ENCODE peak calls at places on chromosomes 3 and 15, in ten cellular contexts. One of them, this sample, is unnamed.

GRCh38 chr3:52372822-52373504 is 56.8 kb downstream of the DNAH1 start:
- DNase-seq in MV-4-11: peak; percentile 74
- DNase-seq in ELF-1: no peak
- DNase-seq in Daoy: no peak
- DNase-seq in MCF 10A: no peak
- DNase-seq in AG10803: no peak
- DNase-seq in fibroblast of pulmonary artery: no peak
- DNase-seq in suprapubic skin: no peak
- DNase-seq in activated T-cell treated with anti-CD3 and anti-CD28 coated beads for 1 hour: no peak
- DNase-seq in activated CD4-positive, alpha-beta T cell treated with anti-CD3 and anti-CD28 coated beads for 48 hours: peak; percentile 17
- DNase-seq in this sample: no peak

GRCh38 chr3:27165348-27165747 is 203.8 kb downstream of the NEK10 start:
- DNase-seq in MV-4-11: no peak
- DNase-seq in ELF-1: no peak
- DNase-seq in Daoy: no peak
- DNase-seq in MCF 10A: no peak
- DNase-seq in AG10803: peak; percentile 97
- DNase-seq in fibroblast of pulmonary artery: peak; percentile 69
- DNase-seq in suprapubic skin: no peak
- DNase-seq in activated T-cell treated with anti-CD3 and anti-CD28 coated beads for 1 hour: no peak
- DNase-seq in activated CD4-positive, alpha-beta T cell treated with anti-CD3 and anti-CD28 coated beads for 48 hours: no peak
- DNase-seq in this sample: no peak

GRCh38 chr3:138412821-138413531 is 21.4 kb upstream of the ESYT3 start:
- DNase-seq in MV-4-11: peak; percentile 97
- DNase-seq in ELF-1: no peak
- DNase-seq in Daoy: peak; percentile 15
- DNase-seq in MCF 10A: no peak
- DNase-seq in AG10803: peak; percentile 48
- DNase-seq in fibroblast of pulmonary artery: peak; percentile 28
- DNase-seq in suprapubic skin: no peak
- DNase-seq in activated T-cell treated with anti-CD3 and anti-CD28 coated beads for 1 hour: no peak
- DNase-seq in activated CD4-positive, alpha-beta T cell treated with anti-CD3 and anti-CD28 coated beads for 48 hours: peak; percentile 14
- DNase-seq in this sample: no peak

GRCh38 chr15:63060699-63061098 is 18.2 kb downstream of the TPM1 start:
- DNase-seq in MV-4-11: no peak
- DNase-seq in ELF-1: peak; percentile 14
- DNase-seq in Daoy: no peak
- DNase-seq in MCF 10A: no peak
- DNase-seq in AG10803: no peak
- DNase-seq in fibroblast of pulmonary artery: no peak
- DNase-seq in suprapubic skin: no peak
- DNase-seq in activated T-cell treated with anti-CD3 and anti-CD28 coated beads for 1 hour: no peak
- DNase-seq in activated CD4-positive, alpha-beta T cell treated with anti-CD3 and anti-CD28 coated beads for 48 hours: no peak
- DNase-seq in this sample: no peak

GRCh38 chr3:131503328-131503650 is 518 bp upstream of the MRPL3 start:
- DNase-seq in MV-4-11: peak; percentile 9
- DNase-seq in ELF-1: no peak
- DNase-seq in Daoy: no peak
- DNase-seq in MCF 10A: no peak
- DNase-seq in AG10803: peak; percentile 64
- DNase-seq in fibroblast of pulmonary artery: peak; percentile 1
- DNase-seq in suprapubic skin: no peak
- DNase-seq in activated T-cell treated with anti-CD3 and anti-CD28 coated beads for 1 hour: no peak
- DNase-seq in activated CD4-positive, alpha-beta T cell treated with anti-CD3 and anti-CD28 coated beads for 48 hours: no peak
- DNase-seq in this sample: no peak

GRCh38 chr15:99976811-99977271 is 243.6 kb upstream of the LYSMD4 start:
- DNase-seq in MV-4-11: peak; percentile 65
- DNase-seq in ELF-1: no peak
- DNase-seq in Daoy: peak; percentile 50
- DNase-seq in MCF 10A: peak; percentile 86
- DNase-seq in AG10803: peak; percentile 50
- DNase-seq in fibroblast of pulmonary artery: peak; percentile 80
- DNase-seq in suprapubic skin: no peak
- DNase-seq in activated T-cell treated with anti-CD3 and anti-CD28 coated beads for 1 hour: no peak
- DNase-seq in activated CD4-positive, alpha-beta T cell treated with anti-CD3 and anti-CD28 coated beads for 48 hours: no peak
- DNase-seq in this sample: no peak

GRCh38 chr15:50471072-50471471 is 46.9 kb downstream of the USP8 start:
- DNase-seq in MV-4-11: no peak
- DNase-seq in ELF-1: no peak
- DNase-seq in Daoy: no peak
- DNase-seq in MCF 10A: no peak
- DNase-seq in AG10803: no peak
- DNase-seq in fibroblast of pulmonary artery: no peak
- DNase-seq in suprapubic skin: no peak
- DNase-seq in activated T-cell treated with anti-CD3 and anti-CD28 coated beads for 1 hour: no peak
- DNase-seq in activated CD4-positive, alpha-beta T cell treated with anti-CD3 and anti-CD28 coated beads for 48 hours: no peak
- DNase-seq in this sample: no peak

GRCh38 chr3:50365080-50365841 is 5.9 kb upstream of the TMEM115 start:
- DNase-seq in MV-4-11: peak; percentile 73
- DNase-seq in ELF-1: peak; percentile 81
- DNase-seq in Daoy: peak; percentile 44
- DNase-seq in MCF 10A: peak; percentile 84
- DNase-seq in AG10803: peak; percentile 45
- DNase-seq in fibroblast of pulmonary artery: peak; percentile 67
- DNase-seq in suprapubic skin: peak; percentile 92
- DNase-seq in activated T-cell treated with anti-CD3 and anti-CD28 coated beads for 1 hour: peak; percentile 93
- DNase-seq in activated CD4-positive, alpha-beta T cell treated with anti-CD3 and anti-CD28 coated beads for 48 hours: peak; percentile 96
- DNase-seq in this sample: no peak

GRCh38 chr15:79474252-79474651 is 42.1 kb downstream of the MINAR1 start:
- DNase-seq in MV-4-11: no peak
- DNase-seq in ELF-1: no peak
- DNase-seq in Daoy: no peak
- DNase-seq in MCF 10A: peak; percentile 11
- DNase-seq in AG10803: peak; percentile 84
- DNase-seq in fibroblast of pulmonary artery: peak; percentile 11
- DNase-seq in suprapubic skin: no peak
- DNase-seq in activated T-cell treated with anti-CD3 and anti-CD28 coated beads for 1 hour: no peak
- DNase-seq in activated CD4-positive, alpha-beta T cell treated with anti-CD3 and anti-CD28 coated beads for 48 hours: no peak
- DNase-seq in this sample: no peak

GRCh38 chr3:178802993-178803693 is 266.9 kb downstream of the KCNMB2 start:
- DNase-seq in MV-4-11: no peak
- DNase-seq in ELF-1: no peak
- DNase-seq in Daoy: peak; percentile 19
- DNase-seq in MCF 10A: peak; percentile 21
- DNase-seq in AG10803: no peak
- DNase-seq in fibroblast of pulmonary artery: no peak
- DNase-seq in suprapubic skin: no peak
- DNase-seq in activated T-cell treated with anti-CD3 and anti-CD28 coated beads for 1 hour: no peak
- DNase-seq in activated CD4-positive, alpha-beta T cell treated with anti-CD3 and anti-CD28 coated beads for 48 hours: no peak
- DNase-seq in this sample: no peak

GRCh38 chr3:188817103-188817919 is 354.5 kb upstream of the TPRG1 start:
- DNase-seq in MV-4-11: no peak
- DNase-seq in ELF-1: no peak
- DNase-seq in Daoy: no peak
- DNase-seq in MCF 10A: no peak
- DNase-seq in AG10803: no peak
- DNase-seq in fibroblast of pulmonary artery: no peak
- DNase-seq in suprapubic skin: no peak
- DNase-seq in activated T-cell treated with anti-CD3 and anti-CD28 coated beads for 1 hour: no peak
- DNase-seq in activated CD4-positive, alpha-beta T cell treated with anti-CD3 and anti-CD28 coated beads for 48 hours: no peak
- DNase-seq in this sample: no peak

GRCh38 chr3:8319935-8320634 is 181.5 kb upstream of the LMCD1 start:
- DNase-seq in MV-4-11: peak; percentile 69
- DNase-seq in ELF-1: no peak
- DNase-seq in Daoy: no peak
- DNase-seq in MCF 10A: peak; percentile 39
- DNase-seq in AG10803: peak; percentile 85
- DNase-seq in fibroblast of pulmonary artery: peak; percentile 68
- DNase-seq in suprapubic skin: no peak
- DNase-seq in activated T-cell treated with anti-CD3 and anti-CD28 coated beads for 1 hour: no peak
- DNase-seq in activated CD4-positive, alpha-beta T cell treated with anti-CD3 and anti-CD28 coated beads for 48 hours: no peak
- DNase-seq in this sample: no peak

GRCh38 chr3:64796597-64796996 is 108.8 kb upstream of the ADAMTS9 start:
- DNase-seq in MV-4-11: peak; percentile 36
- DNase-seq in ELF-1: no peak
- DNase-seq in Daoy: peak; percentile 16
- DNase-seq in MCF 10A: peak; percentile 18
- DNase-seq in AG10803: no peak
- DNase-seq in fibroblast of pulmonary artery: peak; percentile 24
- DNase-seq in suprapubic skin: no peak
- DNase-seq in activated T-cell treated with anti-CD3 and anti-CD28 coated beads for 1 hour: no peak
- DNase-seq in activated CD4-positive, alpha-beta T cell treated with anti-CD3 and anti-CD28 coated beads for 48 hours: no peak
- DNase-seq in this sample: no peak

GRCh38 chr3:10437995-10438901 is 67.1 kb downstream of the ATP2B2 start:
- DNase-seq in MV-4-11: peak; percentile 95
- DNase-seq in ELF-1: peak; percentile 3
- DNase-seq in Daoy: peak; percentile 87
- DNase-seq in MCF 10A: no peak
- DNase-seq in AG10803: peak; percentile 44
- DNase-seq in fibroblast of pulmonary artery: peak; percentile 15
- DNase-seq in suprapubic skin: no peak
- DNase-seq in activated T-cell treated with anti-CD3 and anti-CD28 coated beads for 1 hour: no peak
- DNase-seq in activated CD4-positive, alpha-beta T cell treated with anti-CD3 and anti-CD28 coated beads for 48 hours: peak; percentile 40
- DNase-seq in this sample: no peak

GRCh38 chr3:153210116-153210515 is 48.1 kb downstream of the RAP2B start:
- DNase-seq in MV-4-11: no peak
- DNase-seq in ELF-1: no peak
- DNase-seq in Daoy: peak; percentile 3
- DNase-seq in MCF 10A: peak; percentile 34
- DNase-seq in AG10803: peak; percentile 58
- DNase-seq in fibroblast of pulmonary artery: peak; percentile 55
- DNase-seq in suprapubic skin: no peak
- DNase-seq in activated T-cell treated with anti-CD3 and anti-CD28 coated beads for 1 hour: peak; percentile 3
- DNase-seq in activated CD4-positive, alpha-beta T cell treated with anti-CD3 and anti-CD28 coated beads for 48 hours: no peak
- DNase-seq in this sample: no peak

GRCh38 chr3:58084788-58085543 is 76.7 kb downstream of the FLNB start:
- DNase-seq in MV-4-11: peak; percentile 68
- DNase-seq in ELF-1: no peak
- DNase-seq in Daoy: no peak
- DNase-seq in MCF 10A: no peak
- DNase-seq in AG10803: no peak
- DNase-seq in fibroblast of pulmonary artery: no peak
- DNase-seq in suprapubic skin: no peak
- DNase-seq in activated T-cell treated with anti-CD3 and anti-CD28 coated beads for 1 hour: no peak
- DNase-seq in activated CD4-positive, alpha-beta T cell treated with anti-CD3 and anti-CD28 coated beads for 48 hours: no peak
- DNase-seq in this sample: no peak

GRCh38 chr3:156150434-156151066 is 30.2 kb downstream of the KCNAB1 start:
- DNase-seq in MV-4-11: no peak
- DNase-seq in ELF-1: peak; percentile 49
- DNase-seq in Daoy: peak; percentile 36
- DNase-seq in MCF 10A: peak; percentile 62
- DNase-seq in AG10803: peak; percentile 76
- DNase-seq in fibroblast of pulmonary artery: peak; percentile 86
- DNase-seq in suprapubic skin: no peak
- DNase-seq in activated T-cell treated with anti-CD3 and anti-CD28 coated beads for 1 hour: no peak
- DNase-seq in activated CD4-positive, alpha-beta T cell treated with anti-CD3 and anti-CD28 coated beads for 48 hours: peak; percentile 27
- DNase-seq in this sample: no peak

GRCh38 chr3:15934389-15935195 is 136.8 kb upstream of the ANKRD28 start:
- DNase-seq in MV-4-11: peak; percentile 43
- DNase-seq in ELF-1: no peak
- DNase-seq in Daoy: no peak
- DNase-seq in MCF 10A: no peak
- DNase-seq in AG10803: no peak
- DNase-seq in fibroblast of pulmonary artery: no peak
- DNase-seq in suprapubic skin: no peak
- DNase-seq in activated T-cell treated with anti-CD3 and anti-CD28 coated beads for 1 hour: no peak
- DNase-seq in activated CD4-positive, alpha-beta T cell treated with anti-CD3 and anti-CD28 coated beads for 48 hours: no peak
- DNase-seq in this sample: no peak

GRCh38 chr15:99131441-99132023 is 26.7 kb downstream of the SYNM start:
- DNase-seq in MV-4-11: no peak
- DNase-seq in ELF-1: no peak
- DNase-seq in Daoy: no peak
- DNase-seq in MCF 10A: no peak
- DNase-seq in AG10803: no peak
- DNase-seq in fibroblast of pulmonary artery: no peak
- DNase-seq in suprapubic skin: no peak
- DNase-seq in activated T-cell treated with anti-CD3 and anti-CD28 coated beads for 1 hour: no peak
- DNase-seq in activated CD4-positive, alpha-beta T cell treated with anti-CD3 and anti-CD28 coated beads for 48 hours: no peak
- DNase-seq in this sample: no peak

GRCh38 chr15:81419304-81419943 is 45.4 kb upstream of the TMC3 start:
- DNase-seq in MV-4-11: no peak
- DNase-seq in ELF-1: peak; percentile 49
- DNase-seq in Daoy: peak; percentile 83
- DNase-seq in MCF 10A: peak; percentile 18
- DNase-seq in AG10803: no peak
- DNase-seq in fibroblast of pulmonary artery: peak; percentile 7
- DNase-seq in suprapubic skin: no peak
- DNase-seq in activated T-cell treated with anti-CD3 and anti-CD28 coated beads for 1 hour: no peak
- DNase-seq in activated CD4-positive, alpha-beta T cell treated with anti-CD3 and anti-CD28 coated beads for 48 hours: no peak
- DNase-seq in this sample: no peak

GRCh38 chr3:184645304-184645703 is 66.6 kb downstream of the MAGEF1 start:
- DNase-seq in MV-4-11: no peak
- DNase-seq in ELF-1: peak; percentile 43
- DNase-seq in Daoy: peak; percentile 55
- DNase-seq in MCF 10A: peak; percentile 83
- DNase-seq in AG10803: no peak
- DNase-seq in fibroblast of pulmonary artery: peak; percentile 33
- DNase-seq in suprapubic skin: no peak
- DNase-seq in activated T-cell treated with anti-CD3 and anti-CD28 coated beads for 1 hour: no peak
- DNase-seq in activated CD4-positive, alpha-beta T cell treated with anti-CD3 and anti-CD28 coated beads for 48 hours: no peak
- DNase-seq in this sample: no peak

GRCh38 chr15:55899537-55899936 is 93.9 kb downstream of the NEDD4 start:
- DNase-seq in MV-4-11: no peak
- DNase-seq in ELF-1: no peak
- DNase-seq in Daoy: no peak
- DNase-seq in MCF 10A: no peak
- DNase-seq in AG10803: no peak
- DNase-seq in fibroblast of pulmonary artery: no peak
- DNase-seq in suprapubic skin: no peak
- DNase-seq in activated T-cell treated with anti-CD3 and anti-CD28 coated beads for 1 hour: no peak
- DNase-seq in activated CD4-positive, alpha-beta T cell treated with anti-CD3 and anti-CD28 coated beads for 48 hours: no peak
- DNase-seq in this sample: no peak

GRCh38 chr3:49609314-49609713 is 55.0 kb downstream of the BSN start:
- DNase-seq in MV-4-11: no peak
- DNase-seq in ELF-1: no peak
- DNase-seq in Daoy: no peak
- DNase-seq in MCF 10A: no peak
- DNase-seq in AG10803: no peak
- DNase-seq in fibroblast of pulmonary artery: no peak
- DNase-seq in suprapubic skin: no peak
- DNase-seq in activated T-cell treated with anti-CD3 and anti-CD28 coated beads for 1 hour: no peak
- DNase-seq in activated CD4-positive, alpha-beta T cell treated with anti-CD3 and anti-CD28 coated beads for 48 hours: no peak
- DNase-seq in this sample: peak; percentile 44

GRCh38 chr15:46918462-46919125 is 798.7 kb upstream of the SEMA6D start:
- DNase-seq in MV-4-11: no peak
- DNase-seq in ELF-1: no peak
- DNase-seq in Daoy: peak; percentile 41
- DNase-seq in MCF 10A: no peak
- DNase-seq in AG10803: no peak
- DNase-seq in fibroblast of pulmonary artery: no peak
- DNase-seq in suprapubic skin: no peak
- DNase-seq in activated T-cell treated with anti-CD3 and anti-CD28 coated beads for 1 hour: no peak
- DNase-seq in activated CD4-positive, alpha-beta T cell treated with anti-CD3 and anti-CD28 coated beads for 48 hours: no peak
- DNase-seq in this sample: no peak

GRCh38 chr3:128293930-128294329 is 140.6 kb downstream of the EEFSEC start:
- DNase-seq in MV-4-11: no peak
- DNase-seq in ELF-1: no peak
- DNase-seq in Daoy: no peak
- DNase-seq in MCF 10A: no peak
- DNase-seq in AG10803: no peak
- DNase-seq in fibroblast of pulmonary artery: no peak
- DNase-seq in suprapubic skin: no peak
- DNase-seq in activated T-cell treated with anti-CD3 and anti-CD28 coated beads for 1 hour: no peak
- DNase-seq in activated CD4-positive, alpha-beta T cell treated with anti-CD3 and anti-CD28 coated beads for 48 hours: no peak
- DNase-seq in this sample: peak; percentile 46

GRCh38 chr3:3258281-3258680 is 78.8 kb upstream of the CRBN start:
- DNase-seq in MV-4-11: no peak
- DNase-seq in ELF-1: no peak
- DNase-seq in Daoy: no peak
- DNase-seq in MCF 10A: no peak
- DNase-seq in AG10803: no peak
- DNase-seq in fibroblast of pulmonary artery: no peak
- DNase-seq in suprapubic skin: no peak
- DNase-seq in activated T-cell treated with anti-CD3 and anti-CD28 coated beads for 1 hour: no peak
- DNase-seq in activated CD4-positive, alpha-beta T cell treated with anti-CD3 and anti-CD28 coated beads for 48 hours: no peak
- DNase-seq in this sample: no peak

GRCh38 chr15:58139631-58140522 is 1.7 kb downstream of the AQP9 start:
- DNase-seq in MV-4-11: peak; percentile 92
- DNase-seq in ELF-1: no peak
- DNase-seq in Daoy: no peak
- DNase-seq in MCF 10A: peak; percentile 31
- DNase-seq in AG10803: peak; percentile 82
- DNase-seq in fibroblast of pulmonary artery: peak; percentile 36
- DNase-seq in suprapubic skin: no peak
- DNase-seq in activated T-cell treated with anti-CD3 and anti-CD28 coated beads for 1 hour: no peak
- DNase-seq in activated CD4-positive, alpha-beta T cell treated with anti-CD3 and anti-CD28 coated beads for 48 hours: no peak
- DNase-seq in this sample: no peak

GRCh38 chr3:23041918-23042696 is 161.0 kb upstream of the UBE2E2 start:
- DNase-seq in MV-4-11: no peak
- DNase-seq in ELF-1: no peak
- DNase-seq in Daoy: no peak
- DNase-seq in MCF 10A: peak; percentile 37
- DNase-seq in AG10803: peak; percentile 33
- DNase-seq in fibroblast of pulmonary artery: no peak
- DNase-seq in suprapubic skin: no peak
- DNase-seq in activated T-cell treated with anti-CD3 and anti-CD28 coated beads for 1 hour: no peak
- DNase-seq in activated CD4-positive, alpha-beta T cell treated with anti-CD3 and anti-CD28 coated beads for 48 hours: no peak
- DNase-seq in this sample: no peak

This sample was measured in osteocyte.